ENCODE peak calls at places on chromosomes 11 and 22, in seven cellular contexts. P is pancreas; M is CD4-positive, alpha-beta memory T cell; X is gastrocnemius medialis; T is uterus; L is cardiac muscle cell; I is colonic mucosa. Y is an unnamed sample.

GRCh38 chr11:128579790-128580504 is 7.4 kb downstream of the ETS1 start:
- DNase-seq in P (no peak), I (no peak), X (no peak), L (no peak), T (no peak), M (no peak), Y (no peak)

GRCh38 chr11:78045851-78046485 is 17.7 kb upstream of the THRSP start:
- DNase-seq in T (peak; percentile 76), X (peak; percentile 69), L (peak; percentile 76), P (peak; percentile 68), M (peak; percentile 76), I (peak; percentile 84), Y (peak; percentile 90)

GRCh38 chr11:67439321-67440228 is 2.1 kb upstream of the PTPRCAP start:
- DNase-seq in P (no peak), L (peak; percentile 17), M (no peak), T (peak; percentile 62), I (peak; percentile 61), X (peak; percentile 52), Y (peak; percentile 72)

GRCh38 chr11:4606231-4607015 is 1.6 kb downstream of the TRIM68 start:
- DNase-seq in T (no peak), M (no peak), P (no peak), X (no peak), I (peak; percentile 45), L (peak; percentile 54), Y (no peak)

GRCh38 chr11:46674463-46675287 is 25.7 kb downstream of the ARHGAP1 start:
- DNase-seq in T (no peak), I (peak; percentile 61), L (peak; percentile 61), M (peak; percentile 35), P (no peak), X (no peak), Y (no peak)

GRCh38 chr11:17699157-17700114 is 19.9 kb upstream of the MYOD1 start:
- DNase-seq in X (peak; percentile 98), L (peak; percentile 42), P (no peak), T (no peak), I (no peak), M (no peak), Y (no peak)

GRCh38 chr11:61966673-61967176 is 709 bp downstream of the FTH1 start:
- DNase-seq in T (no peak), X (no peak), I (peak; percentile 47), M (no peak), L (peak; percentile 58), P (peak; percentile 41), Y (peak; percentile 60)

GRCh38 chr11:72511393-72512047 is 77.2 kb upstream of the CLPB start:
- DNase-seq in T (no peak), X (no peak), L (no peak), I (no peak), M (no peak), P (no peak), Y (no peak)

GRCh38 chr11:64092119-64092760 is 56.5 kb downstream of the FLRT1 start:
- DNase-seq in M (no peak), I (no peak), P (no peak), X (no peak), T (no peak), L (no peak), Y (no peak)

GRCh38 chr11:130063398-130063797 is 6.3 kb upstream of the APLP2 start:
- DNase-seq in T (no peak), X (no peak), I (no peak), L (no peak), M (no peak), P (no peak), Y (no peak)

GRCh38 chr22:43381693-43382092 is 30.1 kb upstream of the MPPED1 start:
- DNase-seq in L (peak; percentile 11), P (no peak), T (no peak), I (no peak), M (peak; percentile 12), X (no peak), Y (no peak)

GRCh38 chr22:48099671-48100070 is 1337.2 kb downstream of the TBC1D22A start:
- DNase-seq in X (no peak), L (no peak), I (no peak), T (no peak), M (no peak), P (no peak), Y (peak; percentile 24)

GRCh38 chr11:6992457-6993431 is 27.4 kb downstream of the ZNF214 start:
- DNase-seq in L (peak; percentile 68), I (no peak), M (no peak), X (no peak), T (peak; percentile 13), P (no peak), Y (no peak)

GRCh38 chr11:34299284-34299961 is 58.4 kb downstream of the ABTB2 start:
- DNase-seq in L (no peak), X (no peak), T (no peak), I (no peak), M (no peak), P (no peak), Y (no peak)

GRCh38 chr11:22510741-22511140 is 114.9 kb downstream of the FANCF start:
- DNase-seq in T (no peak), M (no peak), X (no peak), I (no peak), P (no peak), L (no peak), Y (no peak)

GRCh38 chr11:14443642-14444041 is 56.0 kb downstream of the COPB1 start:
- DNase-seq in T (no peak), L (peak; percentile 45), I (peak; percentile 46), P (peak; percentile 38), M (no peak), X (no peak), Y (peak; percentile 56)

GRCh38 chr11:93143186-93143585 is 54.6 kb downstream of the SLC36A4 start:
- DNase-seq in I (no peak), T (no peak), X (no peak), P (no peak), L (no peak), M (no peak), Y (no peak)

GRCh38 chr11:93145381-93145780 is 52.4 kb downstream of the SLC36A4 start:
- DNase-seq in T (no peak), L (no peak), I (no peak), X (no peak), M (no peak), P (no peak), Y (no peak)

GRCh38 chr11:93143800-93144199 is 54.0 kb downstream of the SLC36A4 start:
- DNase-seq in P (no peak), M (no peak), I (no peak), X (no peak), T (no peak), L (no peak), Y (no peak)
- H3K9me3 ChIP-seq in P (no peaks in the 10 kb centered on the region), M (no peaks in the 10 kb centered on the region), I (no peaks in the 10 kb centered on the region), X (no peaks in the 10 kb centered on the region), T (no peaks in the 10 kb centered on the region), L (no peaks in the 10 kb centered on the region), Y (no peaks in the 10 kb centered on the region)

DNA sequence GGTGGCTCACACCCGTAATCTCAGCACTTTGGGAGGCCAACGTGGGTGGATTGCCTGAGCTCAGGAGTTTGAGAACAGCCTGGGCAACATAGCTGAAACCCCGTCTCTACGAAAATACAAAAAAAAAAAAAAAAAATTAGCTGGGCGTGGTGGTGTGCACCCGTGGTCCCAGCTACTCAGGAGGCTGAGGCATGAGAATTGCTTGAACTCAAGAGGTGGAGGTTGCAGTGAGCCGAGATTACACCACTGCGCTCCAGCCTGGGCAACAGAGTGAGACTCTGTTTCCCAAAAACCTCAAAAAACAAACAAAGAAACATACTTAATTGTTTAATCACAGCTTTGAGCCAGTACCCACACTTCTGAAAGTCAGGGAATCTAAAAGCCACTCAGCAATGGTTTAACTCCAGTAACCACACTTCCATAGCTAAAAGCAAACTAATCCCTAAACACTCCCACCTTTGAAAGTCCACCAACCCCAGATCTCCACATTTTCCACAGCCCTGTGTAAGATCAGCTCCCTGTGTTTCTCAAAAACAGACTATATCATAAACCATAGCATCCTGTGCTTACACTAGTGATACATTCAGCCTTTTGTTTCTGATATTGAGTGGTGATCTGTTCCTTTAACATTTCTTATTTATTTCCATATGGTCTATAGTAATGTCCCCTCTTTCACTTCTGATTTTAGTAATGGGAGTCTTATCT is 4.9 kb upstream of the OR2AT4 start:
- DNase-seq in T (no peak), X (no peak), P (no peak), M (no peak), I (no peak), L (no peak), Y (no peak)
- H3K27ac ChIP-seq in T (no peak overlapping the region), X (no peak overlapping the region), P (no peak overlapping the region), M (no peak overlapping the region), I (no peak overlapping the region), L (no peak overlapping the region), Y (no peak overlapping the region)

GRCh38 chr22:46111645-46112306 is 38.5 kb upstream of the PPARA start:
- DNase-seq in M (no peak), P (no peak), L (no peak), T (peak; percentile 55), I (no peak), X (peak; percentile 51), Y (no peak)

GRCh38 chr22:46113910-46114517 is 36.3 kb upstream of the PPARA start:
- DNase-seq in X (peak; percentile 83), I (no peak), P (no peak), L (no peak), T (peak; percentile 60), M (no peak), Y (no peak)

GRCh38 chr22:46113110-46113909 is 37.0 kb upstream of the PPARA start:
- DNase-seq in L (no peak), P (no peak), M (no peak), T (peak; percentile 41), X (peak; percentile 43), I (no peak), Y (no peak)

GRCh38 chr22:46110215-46110614 is 40.1 kb upstream of the PPARA start:
- DNase-seq in L (no peak), X (peak; percentile 75), I (no peak), P (no peak), T (peak; percentile 75), M (no peak), Y (no peak)

GRCh38 chr22:46112405-46112804 is 37.9 kb upstream of the PPARA start:
- DNase-seq in L (no peak), M (no peak), X (no peak), I (no peak), T (no peak), P (no peak), Y (no peak)
- H3K36me3 ChIP-seq in L (no peaks in the 10 kb centered on the region), M (no peaks in the 10 kb centered on the region), X (peaks cover 13% of the 10 kb centered on the region), I (no peaks in the 10 kb centered on the region), T (no peaks in the 10 kb centered on the region), P (peaks cover 39% of the 10 kb centered on the region), Y (peaks cover 63% of the 10 kb centered on the region)

DNA sequence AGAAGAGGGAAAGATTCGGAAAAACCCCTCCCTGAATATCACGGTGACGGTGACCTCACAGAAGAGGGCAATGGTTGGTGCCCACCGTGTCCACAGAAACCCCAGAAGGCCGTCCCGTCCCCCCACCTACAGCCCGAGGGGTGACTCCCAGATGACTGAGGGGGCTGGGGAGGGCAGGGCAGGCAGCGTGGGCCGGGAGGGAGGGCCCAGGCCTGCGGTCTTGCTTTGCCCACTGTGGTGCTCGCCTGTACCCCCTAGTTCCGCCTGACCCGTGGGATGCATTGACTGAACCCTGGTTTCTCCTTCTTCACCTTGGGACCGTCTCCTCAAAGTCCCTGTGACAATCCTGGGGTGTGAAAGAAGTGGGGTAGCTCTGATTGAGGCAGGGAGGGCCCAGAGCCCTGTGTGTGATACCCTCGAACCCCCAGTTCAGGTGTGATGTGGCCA is 526.7 kb downstream of the BRD1 start:
- DNase-seq in L (no peak), M (no peak), X (no peak), T (no peak), I (peak; percentile 12), P (peak; percentile 6), Y (no peak)
- H3K9me3 ChIP-seq in L (no peaks in the 10 kb centered on the region), M (no peaks in the 10 kb centered on the region), X (no peaks in the 10 kb centered on the region), T (no peaks in the 10 kb centered on the region), I (no peaks in the 10 kb centered on the region), P (no peaks in the 10 kb centered on the region), Y (no peaks in the 10 kb centered on the region)

GRCh38 chr11:11817957-11818356 is 23.8 kb upstream of the USP47 start:
- DNase-seq in X (no peak), L (no peak), I (no peak), M (no peak), T (no peak), P (no peak), Y (no peak)
- H3K27ac ChIP-seq in X (no peak overlapping the region), L (no peak overlapping the region), I (no peak overlapping the region), M (no peak overlapping the region), T (no peak overlapping the region), P (no peak overlapping the region), Y (no peak overlapping the region)